ENCODE peak calls at places on chromosomes 5 and 9, in ten cellular contexts. G is foreskin fibroblast; C is activated CD8-positive, alpha-beta T cell treated with anti-CD3 and anti-CD28 coated beads for 36 hours; E is fibroblast of lung; X is A549; S is type B pancreatic cell; N is fibroblast of pulmonary artery; A is transverse colon; Z is lower lobe of right lung; W is heart left ventricle. P is an unnamed sample.

GRCh38 chr5:96016216-96016615 is 54.6 kb upstream of the ELL2 start:
- DNase-seq in G (no peak), C (no peak), E (no peak), X (no peak), S (no peak), N (no peak), A (no peak), Z (no peak), W (no peak), P (no peak)

GRCh38 chr5:18465833-18466681 is 831.8 kb downstream of the TAF11L14 start:
- DNase-seq in G (peak; percentile 2), C (peak; percentile 49), E (peak; percentile 56), X (peak; percentile 13), S (no peak), N (peak; percentile 50), A (peak; percentile 52), Z (no peak), W (peak; percentile 23), P (no peak)

GRCh38 chr9:136551401-136552116 is 5.7 kb upstream of the NOTCH1 start:
- DNase-seq in G (peak; percentile 89), C (no peak), E (peak; percentile 78), X (peak; percentile 95), S (no peak), N (peak; percentile 69), A (peak; percentile 79), Z (no peak), W (peak; percentile 86), P (no peak)

GRCh38 chr5:123170816-123171345 is 81.8 kb downstream of the PRDM6 start:
- DNase-seq in G (peak; percentile 13), C (no peak), E (no peak), X (no peak), S (no peak), N (no peak), A (no peak), Z (no peak), W (no peak), P (no peak)

GRCh38 chr5:91186101-91186500 is 197.0 kb downstream of the ARRDC3 start:
- DNase-seq in G (no peak), C (no peak), E (no peak), X (no peak), S (no peak), N (no peak), A (no peak), Z (no peak), W (no peak), P (no peak)

GRCh38 chr9:113436753-113437515 is 26.4 kb downstream of the C9orf43 start:
- DNase-seq in G (no peak), C (no peak), E (no peak), X (no peak), S (no peak), N (no peak), A (no peak), Z (no peak), W (no peak), P (no peak)

GRCh38 chr9:20446248-20446647 is 176.1 kb downstream of the MLLT3 start:
- DNase-seq in G (no peak), C (no peak), E (no peak), X (no peak), S (no peak), N (no peak), A (no peak), Z (no peak), W (no peak), P (no peak)

GRCh38 chr9:98118640-98119601 is at the start of gene TRIM14:
- DNase-seq in G (peak; percentile 83), C (peak; percentile 72), E (peak; percentile 57), X (peak; percentile 83), S (no peak), N (peak; percentile 56), A (peak; percentile 85), Z (peak; percentile 91), W (peak; percentile 49), P (no peak)

GRCh38 chr9:121742923-121743322 is 91.5 kb downstream of the DAB2IP start:
- DNase-seq in G (no peak), C (no peak), E (no peak), X (no peak), S (no peak), N (no peak), A (no peak), Z (no peak), W (no peak), P (no peak)

GRCh38 chr9:113244556-113244955 is 23.2 kb downstream of the SLC31A1 start:
- DNase-seq in G (no peak), C (no peak), E (no peak), X (no peak), S (no peak), N (no peak), A (no peak), Z (no peak), W (no peak), P (no peak)

GRCh38 chr9:123753669-123754307 is 176.1 kb downstream of the DENND1A start:
- DNase-seq in G (no peak), C (no peak), E (no peak), X (no peak), S (no peak), N (no peak), A (no peak), Z (no peak), W (no peak), P (no peak)

GRCh38 chr5:168624850-168625357 is 45.7 kb upstream of the PANK3 start:
- DNase-seq in G (peak; percentile 53), C (no peak), E (peak; percentile 12), X (no peak), S (no peak), N (peak; percentile 19), A (no peak), Z (no peak), W (no peak), P (no peak)

GRCh38 chr5:39138892-39139291 is 64.7 kb upstream of the RICTOR start:
- DNase-seq in G (peak; percentile 78), C (no peak), E (peak; percentile 87), X (peak; percentile 51), S (no peak), N (peak; percentile 88), A (no peak), Z (no peak), W (no peak), P (no peak)

GRCh38 chr5:50653946-50654345 is 12.5 kb upstream of the PARP8 start:
- DNase-seq in G (no peak), C (no peak), E (no peak), X (no peak), S (no peak), N (no peak), A (peak; percentile 31), Z (no peak), W (no peak), P (no peak)

GRCh38 chr9:6006968-6007769 is 8.3 kb downstream of the RANBP6 start:
- DNase-seq in G (peak; percentile 95), C (peak; percentile 98), E (peak; percentile 79), X (peak; percentile 75), S (peak; percentile 93), N (peak; percentile 80), A (peak; percentile 95), Z (peak; percentile 93), W (peak; percentile 90), P (peak; percentile 90)
- TF ChIP-seq CTCF in G (no peak), C (no peak), E (no peak), X (no peak), S (no peak), N (no peak), A (no peak), Z (no peak), W (peak; percentile 14), P (no peak)

GRCh38 chr9:115924669-115924987 is 229.0 kb upstream of the PAPPA start:
- DNase-seq in G (no peak), C (no peak), E (no peak), X (no peak), S (no peak), N (no peak), A (no peak), Z (no peak), W (no peak), P (no peak)

GRCh38 chr9:115923903-115924668 is 229.5 kb upstream of the PAPPA start:
- DNase-seq in G (peak; percentile 97), C (no peak), E (peak; percentile 99), X (peak; percentile 67), S (no peak), N (peak; percentile 99), A (peak; percentile 7), Z (no peak), W (no peak), P (no peak)

GRCh38 chr9:115925424-115925823 is 228.2 kb upstream of the PAPPA start:
- DNase-seq in G (no peak), C (no peak), E (no peak), X (no peak), S (no peak), N (no peak), A (no peak), Z (no peak), W (no peak), P (no peak)

GRCh38 chr9:115922441-115922840 is 231.2 kb upstream of the PAPPA start:
- DNase-seq in G (no peak), C (no peak), E (no peak), X (no peak), S (no peak), N (peak; percentile 62), A (no peak), Z (no peak), W (no peak), P (no peak)

DNA sequence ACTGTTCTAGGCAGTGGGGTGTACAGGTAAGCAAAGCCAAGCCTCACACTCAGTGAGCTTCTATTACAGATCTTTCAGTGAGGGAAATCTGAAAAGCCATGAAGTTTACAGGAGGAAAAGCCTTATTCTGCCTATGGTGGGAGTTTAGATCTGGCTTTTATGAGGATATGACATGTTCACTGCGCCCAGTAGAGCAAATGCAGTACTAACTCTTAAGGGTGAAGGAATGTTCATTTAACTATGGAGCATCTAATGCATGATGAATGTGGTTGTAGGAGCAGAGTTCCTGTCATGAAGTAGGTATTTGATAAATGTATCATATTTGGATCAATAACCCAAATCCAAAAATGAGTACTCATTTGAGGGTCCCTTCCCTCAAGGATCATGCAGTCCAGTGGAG is 230.2 kb upstream of the PAPPA start:
- DNase-seq in G (no peak), C (no peak), E (no peak), X (no peak), S (no peak), N (no peak), A (no peak), Z (no peak), W (no peak), P (no peak)
- TF ChIP-seq CTCF in G (no peak), C (no peak), E (no peak), X (no peak), S (no peak), N (no peak), A (no peak), Z (no peak), W (no peak), P (no peak)

DNA sequence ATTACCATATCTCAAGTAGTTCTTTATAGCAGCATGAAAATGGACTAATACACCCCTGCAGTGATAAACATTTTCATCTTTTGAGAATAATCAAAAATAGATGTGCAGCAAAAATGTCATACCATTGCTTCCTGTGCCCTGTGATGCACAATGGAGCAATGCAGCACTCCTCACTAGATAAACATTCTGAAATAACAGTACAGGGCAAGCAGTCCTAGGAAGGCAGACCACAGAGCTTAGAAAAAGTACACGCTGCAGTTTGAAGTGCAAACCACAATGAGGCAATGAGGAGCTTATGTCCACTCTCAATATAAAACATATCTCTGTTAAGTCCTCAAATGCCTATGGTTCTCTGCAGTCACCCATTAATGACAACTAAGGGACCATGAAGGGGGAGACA is 367.6 kb downstream of the PDE4D start:
- DNase-seq in G (peak; percentile 91), C (no peak), E (peak; percentile 81), X (no peak), S (no peak), N (peak; percentile 62), A (no peak), Z (no peak), W (no peak), P (no peak)
- TF ChIP-seq CTCF in G (no peak), C (no peak), E (no peak), X (peak; percentile 13), S (no peak), N (peak; percentile 4), A (no peak), Z (no peak), W (no peak), P (no peak)

GRCh38 chr5:135069016-135069770 is 35.2 kb upstream of the PITX1 start:
- DNase-seq in G (no peak), C (no peak), E (no peak), X (no peak), S (no peak), N (no peak), A (no peak), Z (no peak), W (no peak), P (no peak)
- TF ChIP-seq CTCF in G (no peak), C (no peak), E (no peak), X (no peak), S (no peak), N (no peak), A (no peak), Z (no peak), W (no peak), P (no peak)